ENCODE peak calls at places on chromosomes 1 and 21, in five cellular contexts. H is right lobe of liver, T is heart left ventricle, J is neural progenitor cell, U is ovary. M is an unnamed sample.

GRCh38 chr1:208534604-208534907 is 290.4 kb upstream of the PLXNA2 start:
- DNase-seq in H (no peak), T (no peak), J (no peak), U (no peak), M (no peak)

GRCh38 chr1:179296356-179296755 is 2.8 kb downstream of the SOAT1 start:
- DNase-seq in H (no peak), T (no peak), J (no peak), U (no peak), M (no peak)

GRCh38 chr1:184669400-184669799 is 85.3 kb downstream of the EDEM3 start:
- DNase-seq in H (no peak), T (no peak), J (no peak), U (no peak), M (no peak)

GRCh38 chr1:119778359-119778758 is 9.7 kb upstream of the HMGCS2 start:
- DNase-seq in H (no peak), T (no peak), J (no peak), U (no peak), M (no peak)

GRCh38 chr1:107953551-107953950 is 11.4 kb downstream of the VAV3 start:
- DNase-seq in H (no peak), T (no peak), J (no peak), U (no peak), M (no peak)

GRCh38 chr1:26826261-26827201 is at the start of gene ZDHHC18:
- DNase-seq in H (peak; percentile 80), T (peak; percentile 79), J (peak; percentile 89), U (peak; percentile 83), M (no peak)

GRCh38 chr1:25476186-25477097 is 45.7 kb downstream of the MACO1 start:
- DNase-seq in H (no peak), T (no peak), J (no peak), U (no peak), M (no peak)

GRCh38 chr1:248852548-248852947 is 6.3 kb downstream of the ZNF692 start:
- DNase-seq in H (no peak), T (no peak), J (no peak), U (no peak), M (no peak)

GRCh38 chr1:233112184-233113008 is 162.0 kb downstream of the NTPCR start:
- DNase-seq in H (no peak), T (no peak), J (no peak), U (no peak), M (no peak)

GRCh38 chr1:41878911-41879310 is 39.8 kb downstream of the HIVEP3 start:
- DNase-seq in H (no peak), T (no peak), J (no peak), U (no peak), M (no peak)

GRCh38 chr1:179709841-179710329 is 33.2 kb upstream of the FAM163A start:
- DNase-seq in H (no peak), T (peak; percentile 67), J (no peak), U (no peak), M (no peak)

GRCh38 chr1:44576456-44577150 is 97.7 kb downstream of the TMEM53 start:
- DNase-seq in H (no peak), T (no peak), J (peak; percentile 61), U (no peak), M (no peak)

GRCh38 chr1:38486115-38486514 is 373.5 kb downstream of the RRAGC start:
- DNase-seq in H (no peak), T (no peak), J (peak; percentile 70), U (no peak), M (no peak)

GRCh38 chr1:24501371-24502167 is 1.1 kb upstream of the RCAN3 start:
- DNase-seq in H (no peak), T (no peak), J (no peak), U (no peak), M (no peak)

GRCh38 chr1:24914226-24915069 is 15.6 kb downstream of the RUNX3 start:
- DNase-seq in H (peak; percentile 40), T (no peak), J (no peak), U (peak; percentile 45), M (no peak)

GRCh38 chr1:240244968-240245628 is 153.4 kb downstream of the FMN2 start:
- DNase-seq in H (no peak), T (no peak), J (no peak), U (no peak), M (no peak)

GRCh38 chr1:236837897-236838296 is 42.8 kb downstream of the MTR start:
- DNase-seq in H (no peak), T (no peak), J (no peak), U (no peak), M (no peak)

GRCh38 chr1:177248258-177248657 is 77.5 kb downstream of the BRINP2 start:
- DNase-seq in H (no peak), T (no peak), J (no peak), U (no peak), M (no peak)

GRCh38 chr21:41762753-41763152 is 4.1 kb downstream of the RIPK4 start:
- DNase-seq in H (no peak), T (no peak), J (peak; percentile 58), U (no peak), M (no peak)

GRCh38 chr21:41762236-41762635 is 4.6 kb downstream of the RIPK4 start:
- DNase-seq in H (no peak), T (no peak), J (peak; percentile 89), U (no peak), M (no peak)

GRCh38 chr21:41759926-41760325 is 6.9 kb downstream of the RIPK4 start:
- DNase-seq in H (no peak), T (no peak), J (no peak), U (no peak), M (no peak)

GRCh38 chr21:41760411-41760810 is 6.4 kb downstream of the RIPK4 start:
- DNase-seq in H (no peak), T (no peak), J (no peak), U (no peak), M (no peak)

DNA sequence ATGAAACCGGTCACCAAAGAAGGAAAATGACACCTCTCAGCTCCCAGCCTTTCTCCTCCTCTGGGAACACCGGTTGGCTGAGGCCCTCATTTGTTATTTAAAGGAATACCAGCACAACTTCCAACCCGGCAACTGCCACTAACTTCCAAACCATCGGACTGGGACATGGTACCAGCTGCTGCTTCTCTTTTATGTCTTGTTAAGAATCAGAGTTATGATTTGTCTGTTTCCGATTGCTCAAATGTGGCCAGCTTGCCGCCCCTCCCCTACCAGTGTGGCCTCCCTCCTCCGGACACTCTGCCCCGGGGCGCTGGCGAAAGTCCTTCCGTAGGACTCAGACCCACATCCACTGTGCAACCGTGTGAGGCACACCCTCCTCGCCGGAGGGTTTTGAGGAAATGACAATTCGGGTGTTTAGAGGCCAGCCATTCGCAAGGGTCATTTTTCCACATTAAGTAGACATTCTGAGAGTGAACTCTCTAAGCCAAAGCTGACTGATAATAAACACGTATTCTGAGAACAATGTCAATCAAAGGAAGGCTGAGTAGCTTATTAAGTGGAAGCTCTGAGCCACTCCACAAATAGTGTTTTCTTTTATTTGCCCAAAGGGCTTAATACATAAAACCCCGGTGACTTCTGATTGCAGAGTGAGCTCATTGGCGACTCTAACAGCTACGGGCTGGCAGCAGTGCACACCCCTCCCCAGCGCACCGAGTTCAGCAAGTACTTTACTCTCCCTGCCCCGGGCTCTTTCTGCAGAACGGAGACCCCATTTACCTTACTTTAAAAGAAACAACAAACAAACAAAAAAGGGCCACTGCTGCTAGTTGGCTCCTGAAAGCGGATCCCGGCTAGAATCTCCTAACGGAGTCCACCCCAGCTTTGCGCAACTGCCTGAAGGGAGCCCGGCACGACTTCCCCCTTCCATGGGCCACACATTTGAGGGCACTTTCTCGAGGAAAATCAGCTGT is 5.4 kb downstream of the RIPK4 start:
- DNase-seq in H (peak; percentile 79), T (no peak), J (peak; percentile 59), U (no peak), M (no peak)
- H3K4me1 ChIP-seq in H (peaks cover 69% of the 10 kb centered on the region), T (peaks cover 6% of the 10 kb centered on the region), J (peaks cover 36% of the 10 kb centered on the region), U (no peaks in the 10 kb centered on the region), M (peaks cover 40% of the 10 kb centered on the region)

DNA sequence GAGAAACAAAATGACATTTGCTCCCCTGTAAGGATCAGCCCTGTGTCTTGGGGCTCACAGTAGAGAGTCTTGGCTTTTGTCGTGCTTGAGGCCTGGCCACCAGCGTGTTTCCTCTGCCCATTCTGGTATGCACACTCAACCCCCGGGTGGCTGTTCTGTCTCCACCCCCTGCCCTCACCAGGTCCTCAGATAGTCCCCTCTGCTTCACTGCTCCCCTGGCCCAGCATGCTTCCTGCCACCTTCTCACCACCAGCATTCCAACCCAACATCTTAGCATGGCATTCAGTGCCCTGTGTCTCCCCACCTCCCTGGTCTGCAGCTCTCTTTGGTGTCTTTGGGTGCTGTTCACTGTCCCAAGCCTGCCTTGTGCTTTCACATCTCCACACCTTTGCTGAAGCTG is 16.2 kb downstream of the ZNF362 start:
- DNase-seq in H (no peak), T (no peak), J (no peak), U (no peak), M (no peak)
- H3K36me3 ChIP-seq in H (peaks cover 2% of the 10 kb centered on the region), T (peaks cover 45% of the 10 kb centered on the region), J (no peaks in the 10 kb centered on the region), U (no peaks in the 10 kb centered on the region), M (peaks cover 1% of the 10 kb centered on the region)

DNA sequence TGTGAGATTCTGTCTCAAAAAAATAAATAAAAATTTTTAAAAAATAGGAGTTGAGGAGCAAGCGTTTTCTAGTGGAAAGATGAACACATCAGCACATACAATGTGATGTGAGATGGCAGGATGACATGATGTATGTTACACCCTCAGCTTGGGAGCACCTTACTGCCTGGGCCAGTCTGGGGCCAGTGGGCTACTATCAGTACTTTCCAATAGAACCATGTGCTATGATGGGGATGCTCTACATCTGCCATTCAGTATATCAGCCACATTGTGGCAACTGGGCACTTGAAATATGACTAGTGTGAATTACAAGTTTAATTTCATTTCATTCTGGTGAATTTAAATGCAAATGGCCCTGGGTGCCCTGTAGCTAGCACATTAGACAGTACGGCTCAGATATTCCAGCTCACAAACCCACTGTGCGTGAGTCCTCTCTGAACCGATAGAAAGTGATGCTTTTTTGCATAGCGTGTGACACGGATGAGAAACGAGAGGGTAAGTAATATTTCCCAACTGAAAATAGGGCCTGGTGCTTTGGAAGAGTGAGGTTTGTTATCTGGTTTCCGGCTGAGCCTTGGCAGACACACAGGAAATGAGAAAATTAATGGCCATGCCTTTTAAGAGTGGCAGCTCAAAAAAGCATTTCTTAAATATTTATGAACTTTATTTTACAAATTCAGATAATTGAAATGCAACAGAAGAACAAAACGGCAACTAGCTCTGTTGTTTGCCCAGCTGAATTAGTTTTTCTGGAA is 155.8 kb downstream of the PGBD5 start:
- DNase-seq in H (no peak), T (no peak), J (no peak), U (peak; percentile 4), M (no peak)
- H3K4me1 ChIP-seq in H (no peaks in the 10 kb centered on the region), T (peaks cover 30% of the 10 kb centered on the region), J (no peaks in the 10 kb centered on the region), U (peaks cover 6% of the 10 kb centered on the region), M (peaks cover 13% of the 10 kb centered on the region)

GRCh38 chr1:167404161-167404888 is 114.0 kb downstream of the CD247 start:
- DNase-seq in H (no peak), T (no peak), J (peak; percentile 15), U (no peak), M (no peak)

GRCh38 chr1:167409183-167409582 is 109.1 kb downstream of the CD247 start:
- DNase-seq in H (no peak), T (no peak), J (no peak), U (no peak), M (peak; percentile 35)

GRCh38 chr1:167404908-167405307 is 113.4 kb downstream of the CD247 start:
- DNase-seq in H (no peak), T (no peak), J (no peak), U (no peak), M (no peak)

GRCh38 chr1:167412072-167412471 is 106.3 kb downstream of the CD247 start:
- DNase-seq in H (no peak), T (no peak), J (no peak), U (no peak), M (no peak)

DNA sequence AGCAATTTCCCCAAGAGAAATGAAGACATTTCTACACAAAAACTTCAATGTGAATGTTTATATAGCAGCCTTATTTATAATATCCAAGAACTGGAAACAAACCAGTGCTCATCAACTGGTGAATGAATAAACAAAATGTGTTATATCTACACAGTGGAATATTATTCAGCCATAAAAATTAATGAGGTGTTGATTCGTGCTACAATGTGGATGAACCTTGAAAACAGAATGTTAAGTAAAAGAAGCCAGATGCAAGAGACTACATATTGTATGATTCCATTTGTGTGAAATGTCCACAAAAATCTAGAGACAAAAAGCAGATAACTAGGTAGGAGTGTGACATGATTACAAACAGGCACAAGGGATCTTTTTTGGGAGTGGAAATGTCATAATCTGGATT is 110.0 kb downstream of the CD247 start:
- DNase-seq in H (no peak), T (no peak), J (no peak), U (no peak), M (no peak)
- H3K36me3 ChIP-seq in H (peaks cover 6% of the 10 kb centered on the region), T (peaks cover 32% of the 10 kb centered on the region), J (peaks cover 28% of the 10 kb centered on the region), U (no peaks in the 10 kb centered on the region), M (peaks cover 1% of the 10 kb centered on the region)

M was measured in Caco-2.